ENCODE peak calls at places on chromosomes 7 and 10, in six cellular contexts. E, V, A, Z, O and B are unnamed samples.

GRCh38 chr10:103582331-103583123 is 89.0 kb downstream of the NEURL1 start:
- DNase-seq in E (no peak), V (no peak), A (no peak), Z (no peak), O (no peak), B (no peak)

GRCh38 chr7:121341933-121342332 is 13.1 kb downstream of the WNT16 start:
- DNase-seq in Z (no peak), E (no peak), A (no peak), V (no peak), O (no peak), B (no peak)

GRCh38 chr10:125152646-125153368 is 7.6 kb downstream of the CTBP2 start:
- DNase-seq in E (no peak), A (no peak), Z (no peak), V (no peak), O (no peak), B (no peak)

GRCh38 chr10:114917927-114918672 is 19.9 kb upstream of the TRUB1 start:
- DNase-seq in O (peak), V (no peak), A (no peak), Z (no peak), E (peak), B (no peak)

GRCh38 chr7:22447759-22448158 is 52.2 kb downstream of the STEAP1B start:
- DNase-seq in V (no peak), O (no peak), A (no peak), Z (no peak), E (no peak), B (no peak)

GRCh38 chr10:78814430-78814806 is 254.3 kb upstream of the ZMIZ1 start:
- DNase-seq in A (no peak), E (no peak), O (no peak), V (no peak), Z (no peak), B (no peak)

GRCh38 chr7:121752706-121753105 is 120.3 kb upstream of the PTPRZ1 start:
- DNase-seq in O (no peak), V (no peak), Z (no peak), A (peak), E (peak), B (no peak)

GRCh38 chr7:127114739-127115265 is 137.9 kb downstream of the GRM8 start:
- DNase-seq in A (no peak), E (peak), V (no peak), Z (no peak), O (no peak), B (no peak)

GRCh38 chr10:88042162-88043100 is 179.0 kb downstream of the PTEN start:
- DNase-seq in A (peak), O (peak), E (peak), Z (no peak), V (no peak), B (no peak)

GRCh38 chr10:117413928-117414618 is 38.8 kb upstream of the PDZD8 start:
- DNase-seq in O (peak), E (peak), A (peak), Z (no peak), V (no peak), B (peak)

GRCh38 chr10:663844-664243 is 25.6 kb downstream of the DIP2C start:
- DNase-seq in Z (no peak), E (no peak), V (no peak), O (no peak), A (no peak), B (no peak)

GRCh38 chr7:128909605-128910568 is 622 bp downstream of the KCP start:
- DNase-seq in O (no peak), Z (no peak), E (peak), V (no peak), A (peak), B (peak)

GRCh38 chr7:129160161-129160911 is 15.8 kb downstream of the TSPAN33 start:
- DNase-seq in A (no peak), E (no peak), Z (peak), O (no peak), V (no peak), B (no peak)

GRCh38 chr7:1459930-1460756 is 873 bp upstream of the MICALL2 start:
- DNase-seq in Z (no peak), E (peak), V (no peak), A (no peak), O (no peak), B (no peak)

GRCh38 chr7:74523015-74523414 is 69.3 kb downstream of the GTF2IRD1 start:
- DNase-seq in E (no peak), O (no peak), A (no peak), V (no peak), Z (no peak), B (no peak)

GRCh38 chr7:81883801-81884393 is 114.0 kb upstream of the HGF start:
- DNase-seq in O (no peak), A (no peak), E (no peak), Z (no peak), V (no peak), B (no peak)

GRCh38 chr10:3926675-3927525 is 141.9 kb upstream of the KLF6 start:
- DNase-seq in Z (no peak), E (no peak), O (no peak), V (no peak), A (peak), B (no peak)

GRCh38 chr7:42227523-42227922 is 9.5 kb downstream of the GLI3 start:
- DNase-seq in O (no peak), Z (no peak), V (peak), E (peak), A (no peak), B (no peak)

GRCh38 chr10:3623746-3624145 is 161.3 kb downstream of the KLF6 start:
- DNase-seq in E (no peak), Z (no peak), V (no peak), A (peak), O (no peak), B (peak)

GRCh38 chr7:111933614-111934013 is 272.6 kb downstream of the DOCK4 start:
- DNase-seq in A (no peak), Z (no peak), V (no peak), O (no peak), E (no peak), B (no peak)

GRCh38 chr7:79451580-79451979 is 1.9 kb downstream of the MAGI2 start:
- DNase-seq in A (no peak), O (peak), V (no peak), E (peak), Z (no peak), B (no peak)